ENCODE peak calls at places on chromosomes 12 and 14, in four cellular contexts. One of them, this sample, is unnamed.

GRCh38 chr12:114186241-114187002 is 219.5 kb downstream of the TBX5 start:
- DNase-seq in left ventricle myocardium inferior: no peak
- DNase-seq in mammary epithelial cell: no peak
- DNase-seq in sciatic nerve: no peak
- DNase-seq in this sample: no peak

GRCh38 chr14:36022765-36023415 is 153.6 kb downstream of the PTCSC3 start:
- DNase-seq in mammary epithelial cell: no peak
- DNase-seq in sciatic nerve: no peak
- DNase-seq in left ventricle myocardium inferior: no peak
- DNase-seq in this sample: no peak

GRCh38 chr14:31164115-31164514 is 43.5 kb downstream of the HECTD1 start:
- DNase-seq in mammary epithelial cell: no peak
- DNase-seq in left ventricle myocardium inferior: no peak
- DNase-seq in sciatic nerve: no peak
- DNase-seq in this sample: no peak

GRCh38 chr14:75518625-75519024 is 3.6 kb upstream of the BATF start:
- DNase-seq in mammary epithelial cell: no peak
- DNase-seq in sciatic nerve: no peak
- DNase-seq in left ventricle myocardium inferior: no peak
- DNase-seq in this sample: no peak

GRCh38 chr12:111586986-111587385 is 12.1 kb downstream of the ATXN2 start:
- DNase-seq in mammary epithelial cell: no peak
- DNase-seq in sciatic nerve: no peak
- DNase-seq in left ventricle myocardium inferior: no peak
- DNase-seq in this sample: no peak

GRCh38 chr14:59026086-59026485 is 162.4 kb upstream of the DAAM1 start:
- DNase-seq in left ventricle myocardium inferior: no peak
- DNase-seq in sciatic nerve: no peak
- DNase-seq in mammary epithelial cell: no peak
- DNase-seq in this sample: no peak

GRCh38 chr12:124617615-124618014 is 50.2 kb upstream of the NCOR2 start:
- DNase-seq in mammary epithelial cell: no peak
- DNase-seq in left ventricle myocardium inferior: peak; percentile 70
- DNase-seq in sciatic nerve: no peak
- DNase-seq in this sample: no peak

GRCh38 chr14:81193924-81194633 is 26.7 kb downstream of the GTF2A1 start:
- DNase-seq in left ventricle myocardium inferior: no peak
- DNase-seq in mammary epithelial cell: no peak
- DNase-seq in sciatic nerve: no peak
- DNase-seq in this sample: no peak

GRCh38 chr12:78530065-78530765 is 334.4 kb upstream of the SYT1 start:
- DNase-seq in mammary epithelial cell: peak; percentile 4
- DNase-seq in sciatic nerve: no peak
- DNase-seq in left ventricle myocardium inferior: no peak
- DNase-seq in this sample: no peak

GRCh38 chr14:64117671-64118402 is 176.3 kb downstream of the ESR2 start:
- DNase-seq in mammary epithelial cell: peak; percentile 92
- DNase-seq in sciatic nerve: no peak
- DNase-seq in left ventricle myocardium inferior: peak; percentile 62
- DNase-seq in this sample: no peak

GRCh38 chr14:81382517-81383225 is 17.5 kb downstream of the STON2 start:
- DNase-seq in sciatic nerve: no peak
- DNase-seq in mammary epithelial cell: peak; percentile 52
- DNase-seq in left ventricle myocardium inferior: no peak
- DNase-seq in this sample: no peak

GRCh38 chr12:76003263-76003640 is 28.3 kb downstream of the PHLDA1 start:
- DNase-seq in mammary epithelial cell: no peak
- DNase-seq in sciatic nerve: no peak
- DNase-seq in left ventricle myocardium inferior: no peak
- DNase-seq in this sample: no peak

GRCh38 chr14:95515523-95516517 is 630 bp downstream of the SYNE3 start:
- DNase-seq in sciatic nerve: peak; percentile 85
- DNase-seq in left ventricle myocardium inferior: peak; percentile 76
- DNase-seq in mammary epithelial cell: peak; percentile 62
- DNase-seq in this sample: no peak

GRCh38 chr12:75641031-75641780 is 129.8 kb upstream of the KRR1 start:
- DNase-seq in sciatic nerve: no peak
- DNase-seq in mammary epithelial cell: peak; percentile 93
- DNase-seq in left ventricle myocardium inferior: no peak
- DNase-seq in this sample: no peak

GRCh38 chr12:57529831-57530230 is 7.2 kb downstream of the MBD6 start:
- DNase-seq in left ventricle myocardium inferior: no peak
- DNase-seq in sciatic nerve: no peak
- DNase-seq in mammary epithelial cell: no peak
- DNase-seq in this sample: no peak

GRCh38 chr14:62031504-62031903 is 269.3 kb downstream of the SNAPC1 start:
- DNase-seq in mammary epithelial cell: peak; percentile 42
- DNase-seq in left ventricle myocardium inferior: no peak
- DNase-seq in sciatic nerve: no peak
- DNase-seq in this sample: no peak

GRCh38 chr12:51726931-51727330 is 121.6 kb downstream of the FIGNL2 start:
- DNase-seq in sciatic nerve: no peak
- DNase-seq in left ventricle myocardium inferior: no peak
- DNase-seq in mammary epithelial cell: no peak
- DNase-seq in this sample: no peak

GRCh38 chr12:25824729-25825128 is 133.8 kb upstream of the RASSF8 start:
- DNase-seq in sciatic nerve: no peak
- DNase-seq in mammary epithelial cell: no peak
- DNase-seq in left ventricle myocardium inferior: no peak
- DNase-seq in this sample: no peak

GRCh38 chr12:24838531-24838950 is 110.4 kb downstream of the BCAT1 start:
- DNase-seq in left ventricle myocardium inferior: no peak
- DNase-seq in mammary epithelial cell: peak; percentile 35
- DNase-seq in sciatic nerve: no peak
- DNase-seq in this sample: no peak

GRCh38 chr14:95470942-95471499 is 45.4 kb downstream of the SYNE3 start:
- DNase-seq in mammary epithelial cell: no peak
- DNase-seq in left ventricle myocardium inferior: no peak
- DNase-seq in sciatic nerve: no peak
- DNase-seq in this sample: no peak

GRCh38 chr12:54376596-54377468 is 7.7 kb downstream of the ZNF385A start:
- DNase-seq in sciatic nerve: no peak
- DNase-seq in left ventricle myocardium inferior: no peak
- DNase-seq in mammary epithelial cell: no peak
- DNase-seq in this sample: peak; percentile 33

GRCh38 chr14:97282644-97283403 is 485.6 kb downstream of the VRK1 start:
- DNase-seq in mammary epithelial cell: no peak
- DNase-seq in sciatic nerve: no peak
- DNase-seq in left ventricle myocardium inferior: no peak
- DNase-seq in this sample: no peak

GRCh38 chr12:121053706-121054105 is 14.7 kb upstream of the OASL start:
- DNase-seq in sciatic nerve: no peak
- DNase-seq in left ventricle myocardium inferior: no peak
- DNase-seq in mammary epithelial cell: no peak
- DNase-seq in this sample: no peak

GRCh38 chr14:66009104-66009503 is 477.1 kb upstream of the CCDC196 start:
- DNase-seq in left ventricle myocardium inferior: no peak
- DNase-seq in mammary epithelial cell: peak; percentile 57
- DNase-seq in sciatic nerve: no peak
- DNase-seq in this sample: no peak

GRCh38 chr14:96727980-96728717 is 69.0 kb upstream of the VRK1 start:
- DNase-seq in mammary epithelial cell: no peak
- DNase-seq in left ventricle myocardium inferior: no peak
- DNase-seq in sciatic nerve: no peak
- DNase-seq in this sample: no peak